ENCODE peak calls at places on chromosomes 2 and 18, in five cellular contexts. A is IMR-90, O is spleen, L is fibroblast of mammary gland, F is epithelial cell of esophagus. P is an unnamed sample.

GRCh38 chr18:79624356-79624961 is 55.1 kb upstream of the CTDP1 start:
- DNase-seq in A (no peak), L (no peak), F (no peak), O (peak; percentile 29), P (no peak)

GRCh38 chr18:34659579-34660517 is 50.2 kb upstream of the DTNA start:
- DNase-seq in A (peak; percentile 97), L (peak; percentile 96), O (peak; percentile 73), F (peak; percentile 93), P (peak; percentile 98)

GRCh38 chr2:75481041-75481836 is 79.5 kb downstream of the EVA1A start:
- DNase-seq in F (peak; percentile 29), A (peak; percentile 41), O (no peak), L (peak; percentile 59), P (peak; percentile 56)

GRCh38 chr2:203670939-203671338 is 35.5 kb upstream of the CD28 start:
- DNase-seq in A (peak; percentile 53), O (no peak), L (peak; percentile 49), F (peak; percentile 52), P (no peak)

GRCh38 chr18:70998490-70998889 is 709.6 kb downstream of the SOCS6 start:
- DNase-seq in F (no peak), O (no peak), L (peak; percentile 13), A (no peak), P (peak; percentile 39)

GRCh38 chr2:132462242-132462641 is 45.6 kb downstream of the GPR39 start:
- DNase-seq in O (no peak), L (no peak), F (no peak), A (no peak), P (no peak)

GRCh38 chr2:64946737-64947090 is 42.5 kb upstream of the SLC1A4 start:
- DNase-seq in L (no peak), F (no peak), O (no peak), A (no peak), P (no peak)

GRCh38 chr2:239264838-239265651 is 135.8 kb downstream of the HDAC4 start:
- DNase-seq in F (peak; percentile 76), L (peak; percentile 82), A (peak; percentile 61), O (peak; percentile 86), P (peak; percentile 87)

GRCh38 chr18:12271376-12272235 is 17.4 kb downstream of the CIDEA start:
- DNase-seq in A (peak; percentile 74), F (peak; percentile 80), L (peak; percentile 76), O (no peak), P (peak; percentile 83)

GRCh38 chr2:196657332-196657731 is 17.8 kb downstream of the CCDC150 start:
- DNase-seq in F (no peak), O (no peak), L (no peak), A (no peak), P (no peak)

GRCh38 chr2:197209742-197210408 is 100.7 kb downstream of the ANKRD44 start:
- DNase-seq in F (peak; percentile 20), A (no peak), O (no peak), L (no peak), P (no peak)

GRCh38 chr18:26792661-26793060 is 72.8 kb downstream of the AQP4 start:
- DNase-seq in F (no peak), O (no peak), A (peak; percentile 17), L (no peak), P (peak; percentile 92)

GRCh38 chr2:224951723-224952481 is 90.4 kb downstream of the DOCK10 start:
- DNase-seq in O (no peak), F (no peak), L (no peak), A (peak; percentile 24), P (no peak)

GRCh38 chr2:234969329-234970157 is 17.7 kb downstream of the SH3BP4 start:
- DNase-seq in L (no peak), F (no peak), O (no peak), A (no peak), P (no peak)

GRCh38 chr18:75551071-75551470 is 123.6 kb upstream of the SMIM21 start:
- DNase-seq in F (no peak), A (no peak), L (no peak), O (no peak), P (no peak)

GRCh38 chr2:109675666-109676345 is 61.6 kb downstream of the SOWAHC start:
- DNase-seq in A (no peak), L (no peak), F (peak; percentile 46), O (no peak), P (no peak)

GRCh38 chr18:63828120-63828519 is 52.9 kb downstream of the SERPINB7 start:
- DNase-seq in L (no peak), F (no peak), O (no peak), A (no peak), P (no peak)

GRCh38 chr18:24502621-24503020 is 42.2 kb downstream of the HRH4 start:
- DNase-seq in L (no peak), O (no peak), A (no peak), F (peak; percentile 54), P (no peak)

GRCh38 chr2:157933549-157933948 is 57.4 kb upstream of the ACVR1 start:
- DNase-seq in O (no peak), L (no peak), A (no peak), F (no peak), P (no peak)

GRCh38 chr2:82395531-82395930 is 2063.5 kb downstream of the SUCLG1 start:
- DNase-seq in A (no peak), O (no peak), L (no peak), F (no peak), P (no peak)

GRCh38 chr2:9197916-9198315 is 8.7 kb upstream of the ASAP2 start:
- DNase-seq in L (no peak), A (no peak), O (no peak), F (no peak), P (no peak)

GRCh38 chr2:50398101-50398500 is 633.8 kb downstream of the NRXN1 start:
- DNase-seq in L (no peak), F (no peak), O (no peak), A (no peak), P (no peak)

GRCh38 chr2:189318761-189319160 is 122.5 kb upstream of the WDR75 start:
- DNase-seq in F (no peak), A (peak; percentile 57), O (no peak), L (no peak), P (peak; percentile 12)

GRCh38 chr2:29443627-29444026 is 328.4 kb downstream of the CLIP4 start:
- DNase-seq in A (peak; percentile 49), O (no peak), F (peak; percentile 92), L (no peak), P (no peak)

GRCh38 chr2:100990166-100990565 is 11.9 kb upstream of the RPL31 start:
- DNase-seq in A (no peak), F (no peak), L (no peak), O (no peak), P (no peak)

GRCh38 chr2:109318150-109318948 is 189.3 kb downstream of the SH3RF3 start:
- DNase-seq in L (peak; percentile 99), A (peak; percentile 98), F (peak; percentile 44), O (no peak), P (peak; percentile 99)

GRCh38 chr18:42792731-42793130 is 322.8 kb downstream of the RIT2 start:
- DNase-seq in O (no peak), F (no peak), A (no peak), L (no peak), P (peak; percentile 1)

GRCh38 chr2:45283764-45284620 is 274.7 kb upstream of the SIX2 start:
- DNase-seq in O (no peak), L (peak; percentile 89), F (peak; percentile 88), A (peak; percentile 83), P (peak; percentile 92)

GRCh38 chr2:82124629-82125028 is 1820.1 kb upstream of the LRRTM1 start:
- DNase-seq in F (peak; percentile 1), L (no peak), A (no peak), O (no peak), P (no peak)

GRCh38 chr2:97011977-97012569 is 25.7 kb upstream of the FAM178B start:
- DNase-seq in O (no peak), L (peak; percentile 75), A (peak; percentile 70), F (peak; percentile 74), P (peak; percentile 82)

GRCh38 chr18:76679259-76679658 is 143.1 kb upstream of the ZNF236 start:
- DNase-seq in O (no peak), L (no peak), A (no peak), F (no peak), P (no peak)

GRCh38 chr18:9673296-9674251 is 34.5 kb upstream of the RAB31 start:
- DNase-seq in A (peak; percentile 58), L (peak; percentile 81), O (no peak), F (peak; percentile 98), P (peak; percentile 85)
- TF ChIP-seq CTCF in A (peak; percentile 49), L (peak; percentile 47), O (peak; percentile 23), F (peak; percentile 24), P (peak; percentile 41)

DNA sequence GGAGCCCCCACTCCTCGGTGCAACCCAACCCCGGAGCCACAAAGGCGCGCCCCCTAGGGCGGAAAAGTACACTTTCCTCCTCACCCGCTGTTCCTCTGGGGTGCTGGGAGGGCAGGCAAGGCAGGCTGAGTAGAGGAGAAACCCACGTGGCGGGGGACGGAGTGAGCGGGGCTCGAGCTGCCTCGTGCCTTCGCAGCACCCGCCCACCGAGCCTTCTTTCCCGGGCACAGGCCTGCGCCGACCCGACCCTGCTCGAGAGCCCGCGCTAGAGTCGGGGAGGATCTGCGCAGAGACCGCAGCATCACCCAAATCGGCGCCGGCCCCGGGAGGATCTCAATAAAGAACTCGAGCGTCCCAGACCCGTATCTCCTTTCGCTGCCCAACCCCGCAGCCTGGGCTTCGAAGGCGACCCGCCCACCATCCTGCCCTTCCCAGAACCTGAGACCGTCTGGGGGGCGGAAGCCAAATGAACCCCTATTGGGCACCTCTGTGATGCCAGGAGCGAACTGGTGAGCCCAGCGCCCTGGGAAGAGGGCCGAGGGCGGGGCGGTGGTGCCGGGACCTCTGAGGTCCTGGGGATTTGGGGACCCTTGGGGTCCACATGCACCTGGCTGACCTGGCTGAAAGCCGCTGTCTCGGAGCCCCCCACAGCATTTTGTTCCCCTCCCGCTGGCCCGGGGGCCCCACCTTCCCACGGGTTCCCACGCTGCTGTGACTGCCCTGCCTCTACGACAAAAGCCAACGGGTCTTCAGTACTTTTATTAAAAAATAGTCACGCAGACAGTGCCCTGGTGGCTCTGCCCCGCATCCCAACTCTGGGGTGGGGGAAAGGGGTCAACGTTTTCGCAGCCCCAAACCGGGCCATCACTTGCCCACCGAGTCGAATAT is 1.3 kb downstream of the UCN start:
- DNase-seq in O (peak; percentile 74), F (no peak), L (no peak), A (no peak), P (no peak)
- H3K4me3 ChIP-seq in O (peak overlapping the region; percentile 15), F (no peak overlapping the region), L (no peak overlapping the region), A (no peak overlapping the region), P (no peak overlapping the region)

GRCh38 chr18:3885209-3885792 is 435.3 kb downstream of the TGIF1 start:
- DNase-seq in F (no peak), O (no peak), L (no peak), A (no peak), P (no peak)
- TF ChIP-seq CTCF in F (no peak), O (no peak), L (peak; percentile 30), A (no peak), P (peak; percentile 16)

DNA sequence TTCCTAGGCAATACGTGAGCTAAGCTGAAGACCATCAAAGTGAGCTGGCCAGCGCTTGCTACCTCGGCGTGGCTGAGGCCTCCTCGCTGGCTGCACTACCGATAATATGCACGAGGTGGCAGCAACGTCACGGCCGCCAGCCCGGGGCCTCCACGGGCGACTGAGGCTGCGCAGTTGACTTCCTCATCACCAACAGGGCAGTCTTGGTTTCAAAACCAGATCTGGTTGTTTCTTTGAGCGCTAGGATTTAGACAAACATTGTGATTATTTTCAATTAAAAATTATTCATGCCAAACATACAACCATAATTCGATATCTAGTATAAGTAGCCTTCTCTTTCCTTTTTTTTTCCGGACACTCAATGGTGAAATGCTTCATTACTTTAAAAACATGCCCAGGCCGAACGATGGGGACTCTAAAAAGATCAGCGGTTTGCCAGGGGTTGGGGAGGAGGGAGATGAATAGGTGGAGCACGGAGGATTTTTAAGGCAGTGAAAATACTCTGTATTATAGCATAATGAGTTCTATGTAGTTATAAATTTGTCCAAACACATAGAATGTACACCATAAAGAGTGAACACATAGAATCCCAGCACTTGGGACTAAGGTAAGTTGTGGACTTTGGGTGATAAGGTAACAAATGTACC is 52.0 kb downstream of the CYBRD1 start:
- DNase-seq in L (peak; percentile 66), O (peak; percentile 95), F (peak; percentile 73), A (peak; percentile 68), P (peak; percentile 79)
- H3K4me3 ChIP-seq in L (no peak overlapping the region), O (no peak overlapping the region), F (no peak overlapping the region), A (no peak overlapping the region), P (peak overlapping the region; percentile 13)

P was measured in fibroblast of the aortic adventitia.